ENCODE peak calls at places on chromosomes 11 and 22, in ten cellular contexts. P is epithelial cell of esophagus, A is HepG2, N is neuronal stem cell, S is astrocyte of the cerebellum, X is HCT116, H is A549, K is spleen, Q is sigmoid colon, I is AG04450. J is an unnamed sample.

GRCh38 chr11:66068154-66068821 is 1.8 kb upstream of the PACS1 start:
- DNase-seq in P (peak; percentile 77), A (peak; percentile 57), N (peak; percentile 78), S (peak; percentile 49), X (peak; percentile 42), H (peak; percentile 81), K (peak; percentile 90), Q (peak; percentile 80), I (peak; percentile 36), J (no peak)

GRCh38 chr11:129862123-129862522 is 33.3 kb downstream of the NFRKB start:
- DNase-seq in P (no peak), A (no peak), N (no peak), S (no peak), X (no peak), H (peak; percentile 31), K (no peak), Q (no peak), I (no peak), J (no peak)

GRCh38 chr11:38169286-38169685 is 1571.2 kb upstream of the RAG2 start:
- DNase-seq in P (peak; percentile 82), A (peak; percentile 68), N (no peak), S (peak; percentile 23), X (no peak), H (no peak), K (no peak), Q (no peak), I (no peak), J (peak; percentile 55)

GRCh38 chr11:12411806-12412727 is 34.7 kb downstream of the PARVA start:
- DNase-seq in P (peak; percentile 88), A (peak; percentile 31), N (peak; percentile 67), S (peak; percentile 73), X (peak; percentile 56), H (peak; percentile 74), K (no peak), Q (peak; percentile 95), I (peak; percentile 85), J (peak; percentile 85)

GRCh38 chr11:32426819-32427615 is 8.3 kb downstream of the WT1 start:
- DNase-seq in P (no peak), A (no peak), N (no peak), S (no peak), X (no peak), H (no peak), K (peak; percentile 67), Q (no peak), I (no peak), J (no peak)

GRCh38 chr11:36411202-36411640 is 98.9 kb downstream of the TRAF6 start:
- DNase-seq in P (no peak), A (no peak), N (no peak), S (no peak), X (no peak), H (no peak), K (peak; percentile 85), Q (no peak), I (no peak), J (no peak)

GRCh38 chr22:24424001-24424900 is 3.1 kb upstream of the ADORA2A start:
- DNase-seq in P (no peak), A (no peak), N (no peak), S (no peak), X (no peak), H (no peak), K (peak; percentile 92), Q (no peak), I (no peak), J (no peak)

GRCh38 chr22:23608583-23608982 is 23.5 kb downstream of the DRICH1 start:
- DNase-seq in P (no peak), A (no peak), N (peak; percentile 72), S (no peak), X (no peak), H (no peak), K (no peak), Q (no peak), I (no peak), J (peak; percentile 15)

GRCh38 chr22:27204817-27205216 is 547.4 kb downstream of the MIAT start:
- DNase-seq in P (no peak), A (no peak), N (no peak), S (no peak), X (no peak), H (no peak), K (no peak), Q (no peak), I (no peak), J (no peak)

GRCh38 chr11:122723576-122723975 is 68.1 kb downstream of the UBASH3B start:
- DNase-seq in P (no peak), A (no peak), N (no peak), S (no peak), X (no peak), H (no peak), K (no peak), Q (peak; percentile 30), I (no peak), J (no peak)

GRCh38 chr11:73317373-73317772 is 9.3 kb downstream of the ARHGEF17 start:
- DNase-seq in P (no peak), A (no peak), N (no peak), S (no peak), X (no peak), H (no peak), K (no peak), Q (peak; percentile 93), I (no peak), J (no peak)
- H3K4me3 ChIP-seq in P (no peak overlapping the region), A (no peak overlapping the region), N (no peak overlapping the region), S (no peak overlapping the region), X (no peak overlapping the region), H (no peak overlapping the region), K (no peak overlapping the region), Q (peak overlapping the region; percentile 14), I (no peak overlapping the region), J (no peak overlapping the region)

GRCh38 chr11:70247710-70248072 is 22.8 kb upstream of the PPFIA1 start:
- DNase-seq in P (no peak), A (no peak), N (no peak), S (no peak), X (no peak), H (no peak), K (no peak), Q (no peak), I (no peak), J (no peak)

GRCh38 chr11:70250876-70251275 is 19.6 kb upstream of the PPFIA1 start:
- DNase-seq in P (no peak), A (no peak), N (no peak), S (no peak), X (no peak), H (no peak), K (no peak), Q (no peak), I (no peak), J (no peak)

GRCh38 chr11:70255717-70256116 is 14.8 kb upstream of the PPFIA1 start:
- DNase-seq in P (no peak), A (no peak), N (no peak), S (no peak), X (no peak), H (no peak), K (no peak), Q (no peak), I (no peak), J (no peak)

GRCh38 chr11:70252844-70253243 is 17.6 kb upstream of the PPFIA1 start:
- DNase-seq in P (no peak), A (no peak), N (no peak), S (no peak), X (no peak), H (no peak), K (no peak), Q (no peak), I (no peak), J (no peak)

DNA sequence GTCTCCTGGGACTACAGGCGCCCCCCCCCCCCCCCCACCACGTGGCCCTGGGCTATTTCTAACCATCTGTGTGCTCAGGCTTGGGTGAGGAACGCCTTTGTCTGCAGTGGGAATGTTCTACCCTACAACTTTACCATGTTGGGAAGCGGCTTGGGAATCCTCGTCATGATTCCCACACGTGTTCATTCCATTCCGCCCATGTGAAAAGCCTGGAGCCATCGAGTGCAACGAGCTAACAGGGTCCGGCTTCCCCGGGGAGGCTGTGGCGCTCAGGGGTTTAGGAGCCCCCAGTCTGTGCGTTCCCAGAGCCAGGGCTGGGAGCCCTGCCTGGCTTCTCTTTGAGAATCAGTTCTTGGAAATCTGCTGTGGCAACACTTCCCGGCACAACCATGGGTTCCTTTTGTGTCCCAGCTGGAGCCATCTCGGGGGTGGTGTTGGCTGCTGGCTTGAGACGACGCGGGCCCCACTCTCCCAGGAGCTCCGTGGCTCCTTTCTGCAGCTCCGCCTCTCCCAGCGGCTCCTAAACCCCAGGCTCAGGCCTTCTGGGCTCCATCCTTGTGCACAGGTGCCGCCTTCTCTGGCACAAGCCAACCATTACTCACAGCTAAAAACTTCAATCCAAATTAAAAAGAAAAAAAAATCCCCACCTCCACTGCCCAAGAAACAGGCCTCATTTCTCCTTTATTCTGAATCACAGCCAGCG is 18.8 kb upstream of the PPFIA1 start:
- DNase-seq in P (no peak), A (no peak), N (no peak), S (peak; percentile 5), X (no peak), H (no peak), K (no peak), Q (no peak), I (no peak), J (no peak)
- H3K4me3 ChIP-seq in P (no peak overlapping the region), A (no peak overlapping the region), N (no peak overlapping the region), S (no peak overlapping the region), X (no peak overlapping the region), H (no peak overlapping the region), K (no peak overlapping the region), Q (no peak overlapping the region), I (no peak overlapping the region), J (no peak overlapping the region)

GRCh38 chr11:121458551-121458950 is 5.8 kb upstream of the SORL1-AS1 start:
- DNase-seq in P (no peak), A (no peak), N (no peak), S (no peak), X (no peak), H (no peak), K (no peak), Q (no peak), I (no peak), J (no peak)
- H3K4me3 ChIP-seq in P (no peak overlapping the region), A (no peak overlapping the region), N (no peak overlapping the region), S (no peak overlapping the region), X (no peak overlapping the region), H (no peak overlapping the region), K (no peak overlapping the region), Q (no peak overlapping the region), I (no peak overlapping the region), J (no peak overlapping the region)

DNA sequence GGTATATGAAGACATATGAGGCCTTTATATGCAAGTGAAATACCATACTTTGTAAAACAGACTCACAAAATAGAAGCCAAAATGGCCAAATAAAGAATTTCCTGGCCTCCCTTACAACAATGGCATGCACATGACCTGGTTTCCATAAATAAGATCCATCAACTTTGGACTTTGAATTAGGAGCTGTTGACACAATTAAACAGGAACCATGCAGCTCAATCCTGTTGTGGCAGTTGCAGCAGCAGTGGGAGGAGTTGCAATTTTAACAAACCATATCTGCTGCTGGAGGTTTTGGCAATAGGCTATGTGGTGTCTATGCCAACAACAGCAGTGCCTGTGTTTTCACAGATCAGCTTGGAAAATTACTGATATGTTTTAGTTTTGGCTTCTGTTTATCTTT is 818.6 kb downstream of the FAM181B start:
- DNase-seq in P (no peak), A (peak; percentile 6), N (no peak), S (peak; percentile 34), X (no peak), H (no peak), K (no peak), Q (no peak), I (no peak), J (no peak)
- H3K4me3 ChIP-seq in P (no peak overlapping the region), A (no peak overlapping the region), N (no peak overlapping the region), S (no peak overlapping the region), X (no peak overlapping the region), H (no peak overlapping the region), K (no peak overlapping the region), Q (no peak overlapping the region), I (no peak overlapping the region), J (no peak overlapping the region)

J was measured in retinal pigment epithelial cell.